ENCODE peak calls at places on chromosomes 5 and 9, in nine cellular contexts. V is astrocyte of the spinal cord; Q is left lung; E is PC-3; M is endothelial cell; R is effector memory CD8-positive, alpha-beta T cell; H is NCI-H1092 treated with DMSO at 0.1 percent for 48 hours; O is colonic mucosa; D is RWPE1. A is an unnamed sample.

GRCh38 chr5:111345731-111346130 is 121.5 kb downstream of the CAMK4 start:
- DNase-seq in V (no peak), Q (no peak), E (no peak), M (no peak), R (no peak), H (no peak), O (no peak), D (no peak), A (no peak)

GRCh38 chr5:109413463-109413862 is 3.7 kb upstream of the PJA2 start:
- DNase-seq in V (peak), Q (no peak), E (no peak), M (no peak), R (no peak), H (peak), O (no peak), D (no peak), A (peak)

GRCh38 chr5:109506556-109506955 is 96.8 kb upstream of the PJA2 start:
- DNase-seq in V (no peak), Q (no peak), E (no peak), M (no peak), R (no peak), H (no peak), O (no peak), D (no peak), A (no peak)

GRCh38 chr9:95434116-95435073 is 82.4 kb downstream of the PTCH1 start:
- DNase-seq in V (no peak), Q (no peak), E (no peak), M (no peak), R (no peak), H (no peak), O (no peak), D (peak), A (no peak)

GRCh38 chr5:40832345-40832744 is 2.7 kb downstream of the RPL37 start:
- DNase-seq in V (no peak), Q (no peak), E (peak), M (no peak), R (no peak), H (no peak), O (no peak), D (no peak), A (no peak)

GRCh38 chr5:158026248-158027031 is 167.5 kb upstream of the CLINT1 start:
- DNase-seq in V (no peak), Q (no peak), E (no peak), M (no peak), R (no peak), H (no peak), O (no peak), D (no peak), A (no peak)

GRCh38 chr5:136768457-136768856 is 403.1 kb upstream of the TRPC7 start:
- DNase-seq in V (no peak), Q (no peak), E (peak), M (no peak), R (no peak), H (no peak), O (no peak), D (no peak), A (no peak)

GRCh38 chr5:91293131-91293530 is 90.0 kb downstream of the ARRDC3 start:
- DNase-seq in V (peak), Q (no peak), E (no peak), M (no peak), R (no peak), H (no peak), O (no peak), D (no peak), A (peak)

GRCh38 chr9:127035948-127036347 is 86.5 kb downstream of the ANGPTL2 start:
- DNase-seq in V (peak), Q (no peak), E (no peak), M (no peak), R (no peak), H (no peak), O (no peak), D (no peak), A (no peak)

GRCh38 chr9:16679327-16679821 is 191.1 kb downstream of the BNC2 start:
- DNase-seq in V (peak), Q (no peak), E (no peak), M (no peak), R (no peak), H (no peak), O (no peak), D (no peak), A (no peak)

GRCh38 chr5:1476181-1476966 is 31.1 kb upstream of the SLC6A3 start:
- DNase-seq in V (no peak), Q (peak), E (no peak), M (no peak), R (no peak), H (no peak), O (no peak), D (no peak), A (no peak)

GRCh38 chr9:134069536-134070399 is 1.9 kb upstream of the BRD3 start:
- DNase-seq in V (no peak), Q (peak), E (no peak), M (no peak), R (no peak), H (no peak), O (no peak), D (no peak), A (no peak)

GRCh38 chr5:125719681-125720676 is 703.2 kb upstream of the GRAMD2B start:
- DNase-seq in V (peak), Q (peak), E (no peak), M (no peak), R (no peak), H (peak), O (peak), D (no peak), A (no peak)

GRCh38 chr9:133397370-133397769 is 20.4 kb downstream of the REXO4 start:
- DNase-seq in V (no peak), Q (no peak), E (no peak), M (no peak), R (no peak), H (no peak), O (no peak), D (no peak), A (no peak)

GRCh38 chr5:56851258-56851941 is 36.1 kb downstream of the MAP3K1 start:
- DNase-seq in V (peak), Q (no peak), E (no peak), M (no peak), R (no peak), H (no peak), O (no peak), D (no peak), A (no peak)

GRCh38 chr9:130900701-130901497 is 4.3 kb upstream of the QRFP start:
- DNase-seq in V (no peak), Q (no peak), E (no peak), M (no peak), R (no peak), H (peak), O (no peak), D (no peak), A (no peak)

GRCh38 chr5:80408475-80408875 is 611 bp downstream of the ZFYVE16 start:
- DNase-seq in V (no peak), Q (peak), E (peak), M (peak), R (no peak), H (peak), O (no peak), D (peak), A (peak)

GRCh38 chr9:113509463-113509862 is 45.9 kb downstream of the RGS3 start:
- DNase-seq in V (peak), Q (no peak), E (no peak), M (no peak), R (no peak), H (no peak), O (no peak), D (no peak), A (peak)

GRCh38 chr9:87083986-87084385 is 136.7 kb upstream of the GAS1 start:
- DNase-seq in V (no peak), Q (no peak), E (no peak), M (no peak), R (no peak), H (no peak), O (no peak), D (no peak), A (no peak)

GRCh38 chr5:133876266-133876665 is 92.2 kb downstream of the C5orf15 start:
- DNase-seq in V (no peak), Q (no peak), E (peak), M (no peak), R (no peak), H (no peak), O (no peak), D (no peak), A (no peak)

GRCh38 chr5:76547242-76547890 is 75.8 kb downstream of the F2RL2 start:
- DNase-seq in V (no peak), Q (no peak), E (no peak), M (no peak), R (peak), H (no peak), O (peak), D (no peak), A (no peak)

GRCh38 chr9:103364753-103365152 is 369.6 kb downstream of the CYLC2 start:
- DNase-seq in V (peak), Q (no peak), E (peak), M (no peak), R (no peak), H (no peak), O (no peak), D (peak), A (peak)

GRCh38 chr5:61306531-61307195 is 25.4 kb upstream of the ZSWIM6 start:
- DNase-seq in V (peak), Q (no peak), E (no peak), M (no peak), R (no peak), H (no peak), O (no peak), D (no peak), A (peak)

GRCh38 chr5:79931866-79932265 is 59.2 kb downstream of the MTX3 start:
- DNase-seq in V (no peak), Q (no peak), E (no peak), M (no peak), R (no peak), H (no peak), O (no peak), D (no peak), A (no peak)

GRCh38 chr9:121441163-121441562 is 58.5 kb downstream of the GGTA1 start:
- DNase-seq in V (no peak), Q (no peak), E (no peak), M (no peak), R (no peak), H (no peak), O (no peak), D (no peak), A (no peak)

GRCh38 chr5:73188764-73189521 is 15.9 kb downstream of the TMEM174 start:
- DNase-seq in V (peak), Q (no peak), E (no peak), M (no peak), R (no peak), H (no peak), O (no peak), D (no peak), A (peak)

GRCh38 chr5:123558762-123559433 is 46.9 kb downstream of the CSNK1G3 start:
- DNase-seq in V (no peak), Q (no peak), E (no peak), M (no peak), R (no peak), H (no peak), O (no peak), D (no peak), A (no peak)